ENCODE peak calls at places on chromosomes 6 and 20, in five cellular contexts. One of them, this sample, is unnamed.

GRCh38 chr6:40671338-40672050 is 84.3 kb upstream of the LRFN2 start:
- DNase-seq in brain microvascular endothelial cell: no peak
- DNase-seq in left lung: no peak
- DNase-seq in cardiac muscle cell: no peak
- DNase-seq in adrenal gland: no peak
- DNase-seq in this sample: no peak

GRCh38 chr20:58251979-58252591 is 23.6 kb upstream of the ANKRD60 start:
- DNase-seq in brain microvascular endothelial cell: peak; percentile 93
- DNase-seq in left lung: no peak
- DNase-seq in cardiac muscle cell: no peak
- DNase-seq in adrenal gland: no peak
- DNase-seq in this sample: no peak

GRCh38 chr6:15425947-15426346 is 180.1 kb downstream of the JARID2 start:
- DNase-seq in brain microvascular endothelial cell: no peak
- DNase-seq in left lung: no peak
- DNase-seq in cardiac muscle cell: no peak
- DNase-seq in adrenal gland: no peak
- DNase-seq in this sample: no peak

GRCh38 chr20:5531318-5532081 is 214.7 kb upstream of the PROKR2 start:
- DNase-seq in brain microvascular endothelial cell: peak; percentile 28
- DNase-seq in left lung: no peak
- DNase-seq in cardiac muscle cell: no peak
- DNase-seq in adrenal gland: peak; percentile 64
- DNase-seq in this sample: no peak

GRCh38 chr6:48110436-48111142 is 408 bp downstream of the PTCHD4 start:
- DNase-seq in brain microvascular endothelial cell: no peak
- DNase-seq in left lung: no peak
- DNase-seq in cardiac muscle cell: no peak
- DNase-seq in adrenal gland: no peak
- DNase-seq in this sample: no peak

GRCh38 chr20:4449977-4450715 is 271.6 kb upstream of the PRND start:
- DNase-seq in brain microvascular endothelial cell: peak; percentile 65
- DNase-seq in left lung: no peak
- DNase-seq in cardiac muscle cell: peak; percentile 67
- DNase-seq in adrenal gland: no peak
- DNase-seq in this sample: no peak

GRCh38 chr6:11815231-11815630 is 36.6 kb upstream of the ADTRP start:
- DNase-seq in brain microvascular endothelial cell: peak; percentile 12
- DNase-seq in left lung: no peak
- DNase-seq in cardiac muscle cell: no peak
- DNase-seq in adrenal gland: no peak
- DNase-seq in this sample: no peak

GRCh38 chr6:105943514-105943913 is 142.6 kb upstream of the PRDM1 start:
- DNase-seq in brain microvascular endothelial cell: no peak
- DNase-seq in left lung: no peak
- DNase-seq in cardiac muscle cell: no peak
- DNase-seq in adrenal gland: no peak
- DNase-seq in this sample: no peak

GRCh38 chr20:36331182-36331581 is 25.0 kb downstream of the DLGAP4 start:
- DNase-seq in brain microvascular endothelial cell: no peak
- DNase-seq in left lung: peak; percentile 33
- DNase-seq in cardiac muscle cell: no peak
- DNase-seq in adrenal gland: no peak
- DNase-seq in this sample: no peak

GRCh38 chr20:13458860-13459451 is 179.8 kb downstream of the TASP1 start:
- DNase-seq in brain microvascular endothelial cell: peak; percentile 32
- DNase-seq in left lung: no peak
- DNase-seq in cardiac muscle cell: peak; percentile 12
- DNase-seq in adrenal gland: peak; percentile 15
- DNase-seq in this sample: no peak

GRCh38 chr20:46400828-46401477 is 5.5 kb downstream of the ELMO2 start:
- DNase-seq in brain microvascular endothelial cell: no peak
- DNase-seq in left lung: no peak
- DNase-seq in cardiac muscle cell: no peak
- DNase-seq in adrenal gland: no peak
- DNase-seq in this sample: no peak

GRCh38 chr6:132011582-132011981 is 60.4 kb upstream of the CCN2 start:
- DNase-seq in brain microvascular endothelial cell: no peak
- DNase-seq in left lung: no peak
- DNase-seq in cardiac muscle cell: no peak
- DNase-seq in adrenal gland: no peak
- DNase-seq in this sample: no peak

GRCh38 chr20:17752452-17752851 is 52.7 kb downstream of the BANF2 start:
- DNase-seq in brain microvascular endothelial cell: no peak
- DNase-seq in left lung: no peak
- DNase-seq in cardiac muscle cell: no peak
- DNase-seq in adrenal gland: no peak
- DNase-seq in this sample: no peak

GRCh38 chr6:142322066-142322465 is 20.3 kb downstream of the ADGRG6 start:
- DNase-seq in brain microvascular endothelial cell: no peak
- DNase-seq in left lung: no peak
- DNase-seq in cardiac muscle cell: no peak
- DNase-seq in adrenal gland: no peak
- DNase-seq in this sample: no peak

GRCh38 chr6:25984265-25984664 is 21.7 kb downstream of the TRIM38 start:
- DNase-seq in brain microvascular endothelial cell: no peak
- DNase-seq in left lung: no peak
- DNase-seq in cardiac muscle cell: no peak
- DNase-seq in adrenal gland: no peak
- DNase-seq in this sample: no peak

GRCh38 chr6:36798852-36799251 is 40.4 kb downstream of the CPNE5 start:
- DNase-seq in brain microvascular endothelial cell: no peak
- DNase-seq in left lung: no peak
- DNase-seq in cardiac muscle cell: no peak
- DNase-seq in adrenal gland: no peak
- DNase-seq in this sample: no peak

GRCh38 chr20:32583581-32584045 is 1.5 kb downstream of the NOL4L start:
- DNase-seq in brain microvascular endothelial cell: no peak
- DNase-seq in left lung: no peak
- DNase-seq in cardiac muscle cell: peak; percentile 71
- DNase-seq in adrenal gland: no peak
- DNase-seq in this sample: no peak

GRCh38 chr6:72616406-72617015 is 5.4 kb upstream of the KCNQ5 start:
- DNase-seq in brain microvascular endothelial cell: no peak
- DNase-seq in left lung: no peak
- DNase-seq in cardiac muscle cell: peak; percentile 41
- DNase-seq in adrenal gland: no peak
- DNase-seq in this sample: no peak

GRCh38 chr6:37187321-37188022 is 17.5 kb downstream of the PIM1 start:
- DNase-seq in brain microvascular endothelial cell: no peak
- DNase-seq in left lung: no peak
- DNase-seq in cardiac muscle cell: no peak
- DNase-seq in adrenal gland: no peak
- DNase-seq in this sample: no peak

GRCh38 chr6:66183982-66184555 is 477.0 kb upstream of the EYS start:
- DNase-seq in brain microvascular endothelial cell: no peak
- DNase-seq in left lung: no peak
- DNase-seq in cardiac muscle cell: no peak
- DNase-seq in adrenal gland: no peak
- DNase-seq in this sample: no peak

GRCh38 chr6:155314773-155315515 is 660 bp upstream of the TFB1M start:
- DNase-seq in brain microvascular endothelial cell: peak; percentile 90
- DNase-seq in left lung: peak; percentile 34
- DNase-seq in cardiac muscle cell: no peak
- DNase-seq in adrenal gland: peak; percentile 85
- DNase-seq in this sample: no peak

GRCh38 chr6:7148100-7148822 is 40.5 kb downstream of the RREB1 start:
- DNase-seq in brain microvascular endothelial cell: peak; percentile 74
- DNase-seq in left lung: no peak
- DNase-seq in cardiac muscle cell: no peak
- DNase-seq in adrenal gland: peak; percentile 43
- DNase-seq in this sample: no peak

GRCh38 chr6:135812085-135812526 is 39.4 kb upstream of the PDE7B start:
- DNase-seq in brain microvascular endothelial cell: peak; percentile 73
- DNase-seq in left lung: no peak
- DNase-seq in cardiac muscle cell: no peak
- DNase-seq in adrenal gland: no peak
- DNase-seq in this sample: no peak

GRCh38 chr20:2292711-2293110 is 3.1 kb upstream of the TGM3 start:
- DNase-seq in brain microvascular endothelial cell: no peak
- DNase-seq in left lung: peak; percentile 87
- DNase-seq in cardiac muscle cell: no peak
- DNase-seq in adrenal gland: no peak
- DNase-seq in this sample: no peak

GRCh38 chr6:1574083-1574761 is 35.5 kb upstream of the FOXC1 start:
- DNase-seq in brain microvascular endothelial cell: no peak
- DNase-seq in left lung: no peak
- DNase-seq in cardiac muscle cell: no peak
- DNase-seq in adrenal gland: no peak
- DNase-seq in this sample: peak; percentile 61

GRCh38 chr6:18155273-18155863 is at the start of gene KDM1B:
- DNase-seq in brain microvascular endothelial cell: peak; percentile 96
- DNase-seq in left lung: no peak
- DNase-seq in cardiac muscle cell: peak; percentile 99
- DNase-seq in adrenal gland: no peak
- DNase-seq in this sample: peak; percentile 98

GRCh38 chr6:8047466-8048292 is 16.5 kb downstream of the BLOC1S5 start:
- DNase-seq in brain microvascular endothelial cell: no peak
- DNase-seq in left lung: no peak
- DNase-seq in cardiac muscle cell: no peak
- DNase-seq in adrenal gland: no peak
- DNase-seq in this sample: no peak

GRCh38 chr20:46307139-46307998 is 929 bp downstream of the CDH22 start:
- DNase-seq in brain microvascular endothelial cell: no peak
- DNase-seq in left lung: peak; percentile 89
- DNase-seq in cardiac muscle cell: peak; percentile 68
- DNase-seq in adrenal gland: peak; percentile 61
- DNase-seq in this sample: no peak

GRCh38 chr20:50195524-50196120 is 5.0 kb downstream of the CEBPB start:
- DNase-seq in brain microvascular endothelial cell: no peak
- DNase-seq in left lung: no peak
- DNase-seq in cardiac muscle cell: no peak
- DNase-seq in adrenal gland: peak; percentile 45
- DNase-seq in this sample: no peak

GRCh38 chr6:17098007-17098406 is 3.8 kb upstream of the STMND1 start:
- DNase-seq in brain microvascular endothelial cell: no peak
- DNase-seq in left lung: no peak
- DNase-seq in cardiac muscle cell: no peak
- DNase-seq in adrenal gland: no peak
- DNase-seq in this sample: no peak

GRCh38 chr6:17099401-17100059 is 2.3 kb upstream of the STMND1 start:
- DNase-seq in brain microvascular endothelial cell: no peak
- DNase-seq in left lung: no peak
- DNase-seq in cardiac muscle cell: no peak
- DNase-seq in adrenal gland: no peak
- DNase-seq in this sample: no peak

GRCh38 chr6:17096076-17096475 is 5.8 kb upstream of the STMND1 start:
- DNase-seq in brain microvascular endothelial cell: no peak
- DNase-seq in left lung: no peak
- DNase-seq in cardiac muscle cell: no peak
- DNase-seq in adrenal gland: no peak
- DNase-seq in this sample: no peak

GRCh38 chr6:17096657-17097056 is 5.2 kb upstream of the STMND1 start:
- DNase-seq in brain microvascular endothelial cell: no peak
- DNase-seq in left lung: no peak
- DNase-seq in cardiac muscle cell: no peak
- DNase-seq in adrenal gland: no peak
- DNase-seq in this sample: no peak

GRCh38 chr6:17098538-17098937 is 3.3 kb upstream of the STMND1 start:
- DNase-seq in brain microvascular endothelial cell: peak; percentile 48
- DNase-seq in left lung: no peak
- DNase-seq in cardiac muscle cell: no peak
- DNase-seq in adrenal gland: no peak
- DNase-seq in this sample: no peak
- H3K27me3 ChIP-seq in brain microvascular endothelial cell: peaks cover 6% of the 10 kb centered on the region
- H3K27me3 ChIP-seq in left lung: peaks cover 50% of the 10 kb centered on the region
- H3K27me3 ChIP-seq in cardiac muscle cell: peaks cover 35% of the 10 kb centered on the region
- H3K27me3 ChIP-seq in adrenal gland: peaks cover 14% of the 10 kb centered on the region
- H3K27me3 ChIP-seq in this sample: no peaks in the 10 kb centered on the region

GRCh38 chr6:109184638-109185037 is 89.3 kb downstream of the CEP57L1 start:
- DNase-seq in brain microvascular endothelial cell: no peak
- DNase-seq in left lung: no peak
- DNase-seq in cardiac muscle cell: no peak
- DNase-seq in adrenal gland: no peak
- DNase-seq in this sample: no peak

GRCh38 chr6:109186012-109186411 is 90.7 kb downstream of the CEP57L1 start:
- DNase-seq in brain microvascular endothelial cell: no peak
- DNase-seq in left lung: no peak
- DNase-seq in cardiac muscle cell: no peak
- DNase-seq in adrenal gland: no peak
- DNase-seq in this sample: no peak

GRCh38 chr6:109179507-109179906 is 84.2 kb downstream of the CEP57L1 start:
- DNase-seq in brain microvascular endothelial cell: no peak
- DNase-seq in left lung: no peak
- DNase-seq in cardiac muscle cell: no peak
- DNase-seq in adrenal gland: no peak
- DNase-seq in this sample: no peak

GRCh38 chr6:109182590-109182989 is 87.3 kb downstream of the CEP57L1 start:
- DNase-seq in brain microvascular endothelial cell: no peak
- DNase-seq in left lung: no peak
- DNase-seq in cardiac muscle cell: no peak
- DNase-seq in adrenal gland: no peak
- DNase-seq in this sample: no peak

GRCh38 chr6:109183109-109183508 is 87.8 kb downstream of the CEP57L1 start:
- DNase-seq in brain microvascular endothelial cell: no peak
- DNase-seq in left lung: no peak
- DNase-seq in cardiac muscle cell: no peak
- DNase-seq in adrenal gland: no peak
- DNase-seq in this sample: no peak
- TF ChIP-seq CTCF in brain microvascular endothelial cell: no peak
- TF ChIP-seq CTCF in left lung: no peak
- TF ChIP-seq CTCF in cardiac muscle cell: no peak
- TF ChIP-seq CTCF in adrenal gland: no peak
- TF ChIP-seq CTCF in this sample: no peak

DNA sequence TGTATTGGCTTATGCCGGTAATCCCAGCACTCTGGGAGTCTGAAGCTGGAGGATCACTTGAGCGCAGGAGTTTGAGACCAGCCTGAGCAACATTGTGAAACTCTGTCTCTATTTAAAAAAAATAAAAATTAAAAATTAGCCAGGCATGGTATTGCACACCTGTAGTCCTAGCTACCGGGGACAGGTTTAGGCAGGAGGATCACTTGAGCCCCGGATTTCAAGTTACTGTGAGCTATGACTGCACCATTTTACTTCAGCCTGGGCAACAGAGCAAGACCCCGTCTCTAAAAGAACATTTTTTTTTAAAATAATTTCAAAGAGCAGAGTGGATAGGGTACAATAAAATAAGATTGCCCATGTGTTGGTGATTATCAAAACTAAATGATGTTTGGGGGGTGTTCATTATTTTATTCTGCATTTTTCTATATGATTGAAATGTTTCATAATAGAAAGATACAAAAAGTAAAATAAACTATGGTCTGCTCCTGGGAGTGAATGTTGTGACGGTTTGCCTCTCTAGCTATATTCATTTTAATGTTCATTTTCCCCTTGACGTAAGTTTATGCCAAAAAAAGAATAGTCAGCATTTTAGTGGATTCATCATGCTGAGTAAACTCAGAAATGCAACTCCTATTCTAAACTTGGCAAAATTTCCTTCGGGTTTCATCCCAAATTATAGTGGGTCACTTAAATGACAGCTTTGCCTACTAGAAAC is 482.7 kb upstream of the SOX4 start:
- DNase-seq in brain microvascular endothelial cell: no peak
- DNase-seq in left lung: no peak
- DNase-seq in cardiac muscle cell: no peak
- DNase-seq in adrenal gland: no peak
- DNase-seq in this sample: no peak
- H3K4me3 ChIP-seq in brain microvascular endothelial cell: no peak overlapping the region
- H3K4me3 ChIP-seq in left lung: no peak overlapping the region
- H3K4me3 ChIP-seq in cardiac muscle cell: no peak overlapping the region
- H3K4me3 ChIP-seq in adrenal gland: no peak overlapping the region
- H3K4me3 ChIP-seq in this sample: no peak overlapping the region

GRCh38 chr20:63432577-63433061 is 39.8 kb downstream of the KCNQ2 start:
- DNase-seq in brain microvascular endothelial cell: no peak
- DNase-seq in left lung: no peak
- DNase-seq in cardiac muscle cell: no peak
- DNase-seq in adrenal gland: no peak
- DNase-seq in this sample: no peak
- H3K27me3 ChIP-seq in brain microvascular endothelial cell: no peaks in the 10 kb centered on the region
- H3K27me3 ChIP-seq in left lung: peaks cover 60% of the 10 kb centered on the region
- H3K27me3 ChIP-seq in cardiac muscle cell: no peaks in the 10 kb centered on the region
- H3K27me3 ChIP-seq in adrenal gland: no peaks in the 10 kb centered on the region
- H3K27me3 ChIP-seq in this sample: no peaks in the 10 kb centered on the region